ENCODE peak calls at places on chromosomes 16 and 17, in ten cellular contexts. G is NCI-H460; N is Right ventricle myocardium superior; P is stimulated activated CD8-positive, alpha-beta memory T cell treated with anti-CD3 and anti-CD28 coated beads, Interleukin-15, amount 100 ng/mL, for 24 hours; K is heart right ventricle; R is activated CD4-positive, alpha-beta T cell treated with anti-CD3 and anti-CD28 coated beads for 1 hour; T is COLO829; C is C1 segment of cervical spinal cord; E is neural progenitor cell; Y is left lobe of liver. H is an unnamed sample.

GRCh38 chr17:78988152-78988551 is 8.4 kb upstream of the LGALS3BP start:
- DNase-seq in K (no peak), G (no peak), P (no peak), E (no peak), T (no peak), C (no peak), N (no peak), R (no peak), Y (no peak), H (no peak)

GRCh38 chr17:72419866-72420774 is 299.3 kb downstream of the SOX9 start:
- DNase-seq in E (no peak), Y (no peak), N (no peak), G (no peak), T (no peak), P (no peak), C (peak; percentile 37), R (no peak), K (no peak), H (no peak)

GRCh38 chr16:77637939-77638338 is 84.4 kb upstream of the NUDT7 start:
- DNase-seq in K (no peak), N (no peak), C (no peak), T (no peak), P (no peak), R (no peak), G (no peak), E (no peak), Y (no peak), H (no peak)

GRCh38 chr16:28181557-28181914 is 30.2 kb downstream of the XPO6 start:
- DNase-seq in N (no peak), R (no peak), G (peak; percentile 9), K (peak; percentile 46), E (no peak), Y (no peak), C (no peak), T (peak; percentile 93), P (no peak), H (no peak)

GRCh38 chr17:75996665-75997590 is 3.7 kb upstream of the CDK3 start:
- DNase-seq in C (peak; percentile 10), G (no peak), Y (peak; percentile 89), N (peak; percentile 60), T (no peak), E (no peak), P (no peak), R (no peak), K (peak; percentile 31), H (peak; percentile 99)

GRCh38 chr17:76946111-76946771 is 78.0 kb downstream of the MGAT5B start:
- DNase-seq in C (no peak), E (peak; percentile 46), N (no peak), P (no peak), K (no peak), G (no peak), Y (no peak), T (no peak), R (no peak), H (no peak)

GRCh38 chr16:87830673-87831420 is 38.5 kb downstream of the SLC7A5 start:
- DNase-seq in T (no peak), P (no peak), K (no peak), E (no peak), N (no peak), G (no peak), Y (no peak), C (no peak), R (no peak), H (no peak)

GRCh38 chr16:22191089-22191965 is 14.8 kb upstream of the EEF2K start:
- DNase-seq in R (peak; percentile 97), T (peak; percentile 88), E (peak; percentile 98), C (peak; percentile 99), N (peak; percentile 100), K (peak; percentile 99), P (peak; percentile 92), G (peak; percentile 96), Y (peak; percentile 99), H (peak; percentile 77)

GRCh38 chr17:2056221-2057129 is 1.6 kb downstream of the HIC1 start:
- DNase-seq in R (peak; percentile 47), E (peak; percentile 71), P (no peak), G (no peak), K (no peak), C (no peak), T (no peak), N (peak; percentile 56), Y (peak; percentile 46), H (no peak)

GRCh38 chr17:41522301-41523224 is 3.9 kb upstream of the KRT15 start:
- DNase-seq in P (no peak), N (peak; percentile 29), C (no peak), Y (no peak), R (no peak), G (no peak), T (no peak), K (no peak), E (no peak), H (no peak)

GRCh38 chr17:61410100-61410551 is 10.5 kb downstream of the TBX2 start:
- DNase-seq in T (no peak), Y (peak; percentile 49), R (peak; percentile 6), C (no peak), N (peak; percentile 35), E (no peak), K (peak; percentile 13), P (no peak), G (no peak), H (no peak)

GRCh38 chr17:17343896-17344506 is 40.8 kb downstream of the NT5M start:
- DNase-seq in N (peak; percentile 10), Y (peak; percentile 41), E (no peak), C (no peak), T (no peak), P (no peak), G (no peak), R (no peak), K (no peak), H (no peak)

GRCh38 chr16:74577882-74578366 is 29.0 kb downstream of the GLG1 start:
- DNase-seq in P (no peak), T (peak; percentile 70), R (no peak), G (no peak), N (no peak), Y (no peak), K (no peak), C (no peak), E (no peak), H (no peak)

GRCh38 chr16:52634101-52634500 is 87.2 kb upstream of the TOX3 start:
- DNase-seq in E (no peak), N (no peak), Y (no peak), C (no peak), K (no peak), P (no peak), T (no peak), R (no peak), G (no peak), H (no peak)

GRCh38 chr17:75633484-75634375 is 496 bp downstream of the SMIM5 start:
- DNase-seq in R (peak; percentile 37), E (peak; percentile 95), N (peak; percentile 94), P (no peak), T (peak; percentile 95), Y (peak; percentile 84), C (peak; percentile 82), K (peak; percentile 94), G (peak; percentile 87), H (peak; percentile 97)

GRCh38 chr17:76909971-76910760 is 42.0 kb downstream of the MGAT5B start:
- DNase-seq in P (no peak), G (peak; percentile 26), C (no peak), N (peak; percentile 54), K (peak; percentile 38), Y (no peak), R (no peak), E (peak; percentile 91), T (peak; percentile 51), H (peak; percentile 71)

GRCh38 chr17:83186226-83186625 is 106.8 kb downstream of the METRNL start:
- DNase-seq in Y (peak; percentile 31), T (no peak), G (no peak), E (peak; percentile 32), R (no peak), C (no peak), P (no peak), N (peak; percentile 45), K (no peak), H (peak; percentile 11)

GRCh38 chr17:40121886-40122465 is at the start of gene MSL1:
- DNase-seq in E (peak; percentile 95), K (peak; percentile 90), P (peak; percentile 71), G (peak; percentile 77), C (peak; percentile 92), Y (peak; percentile 93), N (peak; percentile 94), T (peak; percentile 82), R (peak; percentile 77), H (peak; percentile 54)

GRCh38 chr16:48441863-48442279 is 56.7 kb upstream of the SIAH1 start:
- DNase-seq in N (no peak), P (no peak), E (no peak), T (no peak), G (no peak), R (no peak), Y (no peak), K (no peak), C (no peak), H (no peak)

GRCh38 chr17:59783221-59784016 is 76.0 kb downstream of the VMP1 start:
- DNase-seq in T (peak; percentile 75), Y (no peak), R (no peak), N (no peak), G (no peak), C (no peak), E (no peak), K (no peak), P (no peak), H (no peak)

GRCh38 chr17:61416540-61417363 is 17.1 kb downstream of the TBX2 start:
- DNase-seq in C (peak; percentile 75), G (peak; percentile 92), P (no peak), R (no peak), T (peak; percentile 91), N (peak; percentile 93), E (peak; percentile 96), K (peak; percentile 90), Y (peak; percentile 80), H (peak; percentile 74)

GRCh38 chr17:44005865-44006580 is 1.6 kb downstream of the NAGS start:
- DNase-seq in R (peak; percentile 23), E (peak; percentile 83), Y (no peak), T (no peak), G (no peak), N (peak; percentile 50), P (no peak), C (no peak), K (no peak), H (no peak)

GRCh38 chr17:81298991-81299733 is 4.1 kb upstream of the SLC38A10 start:
- DNase-seq in R (no peak), Y (peak; percentile 82), G (no peak), T (no peak), C (no peak), N (no peak), P (no peak), E (no peak), K (no peak), H (no peak)

GRCh38 chr17:40110457-40110856 is 10.1 kb upstream of the NR1D1 start:
- DNase-seq in G (no peak), N (no peak), R (no peak), C (no peak), K (peak; percentile 34), E (no peak), Y (no peak), P (no peak), T (no peak), H (no peak)

GRCh38 chr17:80377798-80378197 is 37.2 kb upstream of the ENDOV start:
- DNase-seq in P (no peak), N (no peak), G (no peak), C (no peak), K (no peak), E (no peak), Y (no peak), T (no peak), R (no peak), H (no peak)

GRCh38 chr17:78258323-78259229 is 27.1 kb downstream of the TMEM235 start:
- DNase-seq in E (peak; percentile 8), K (peak; percentile 62), T (no peak), R (peak; percentile 56), G (no peak), C (no peak), P (no peak), N (peak; percentile 86), Y (no peak), H (peak; percentile 84)

GRCh38 chr16:72951916-72952315 is 96.0 kb downstream of the ZFHX3 start:
- DNase-seq in R (no peak), K (no peak), N (no peak), P (no peak), C (no peak), E (no peak), Y (no peak), T (no peak), G (no peak), H (no peak)

GRCh38 chr16:11072420-11073153 is 128.2 kb downstream of the CLEC16A start:
- DNase-seq in G (no peak), Y (no peak), R (no peak), E (no peak), N (no peak), P (no peak), K (no peak), C (no peak), T (no peak), H (no peak)